ENCODE peak calls at places on chromosome 20, in four cellular contexts. One of them, this sample, is unnamed.

GRCh38 chr20:37223053-37223452 is 38.6 kb downstream of the GHRH start:
- DNase-seq in head of caudate nucleus: no peak
- DNase-seq in NCI-H1092: no peak
- DNase-seq in esophagus squamous epithelium: no peak
- DNase-seq in this sample: peak; percentile 95

GRCh38 chr20:36384022-36384619 is 78.0 kb downstream of the DLGAP4 start:
- DNase-seq in head of caudate nucleus: no peak
- DNase-seq in NCI-H1092: no peak
- DNase-seq in esophagus squamous epithelium: no peak
- DNase-seq in this sample: peak; percentile 9

GRCh38 chr20:10511507-10512231 is 76.6 kb downstream of the SLX4IP start:
- DNase-seq in NCI-H1092: no peak
- DNase-seq in esophagus squamous epithelium: peak; percentile 51
- DNase-seq in head of caudate nucleus: peak; percentile 45
- DNase-seq in this sample: peak; percentile 74

GRCh38 chr20:19990911-19991707 is 26.1 kb upstream of the NAA20 start:
- DNase-seq in esophagus squamous epithelium: no peak
- DNase-seq in NCI-H1092: no peak
- DNase-seq in head of caudate nucleus: no peak
- DNase-seq in this sample: no peak

GRCh38 chr20:43972692-43973091 is 58.0 kb downstream of the TOX2 start:
- DNase-seq in head of caudate nucleus: no peak
- DNase-seq in esophagus squamous epithelium: no peak
- DNase-seq in NCI-H1092: no peak
- DNase-seq in this sample: no peak

GRCh38 chr20:48983423-48984400 is 62.2 kb downstream of the ARFGEF2 start:
- DNase-seq in head of caudate nucleus: no peak
- DNase-seq in NCI-H1092: no peak
- DNase-seq in esophagus squamous epithelium: no peak
- DNase-seq in this sample: no peak

GRCh38 chr20:44643596-44644383 is 7.7 kb downstream of the ADA start:
- DNase-seq in esophagus squamous epithelium: no peak
- DNase-seq in head of caudate nucleus: no peak
- DNase-seq in NCI-H1092: no peak
- DNase-seq in this sample: no peak

GRCh38 chr20:58325914-58326313 is 16.4 kb downstream of the RAB22A start:
- DNase-seq in NCI-H1092: no peak
- DNase-seq in esophagus squamous epithelium: no peak
- DNase-seq in head of caudate nucleus: no peak
- DNase-seq in this sample: no peak

GRCh38 chr20:38458314-38458713 is 14.3 kb upstream of the RALGAPB start:
- DNase-seq in NCI-H1092: no peak
- DNase-seq in esophagus squamous epithelium: no peak
- DNase-seq in head of caudate nucleus: no peak
- DNase-seq in this sample: no peak

GRCh38 chr20:14401479-14402138 is 64.2 kb upstream of the FLRT3 start:
- DNase-seq in NCI-H1092: peak; percentile 43
- DNase-seq in esophagus squamous epithelium: no peak
- DNase-seq in head of caudate nucleus: no peak
- DNase-seq in this sample: no peak

GRCh38 chr20:62606551-62607201 is 35.6 kb upstream of the SLCO4A1 start:
- DNase-seq in head of caudate nucleus: no peak
- DNase-seq in esophagus squamous epithelium: no peak
- DNase-seq in NCI-H1092: peak; percentile 89
- DNase-seq in this sample: no peak

GRCh38 chr20:36506253-36506652 is 35.1 kb upstream of the MYL9 start:
- DNase-seq in NCI-H1092: no peak
- DNase-seq in head of caudate nucleus: no peak
- DNase-seq in esophagus squamous epithelium: no peak
- DNase-seq in this sample: no peak

GRCh38 chr20:64254571-64255360 is 782 bp upstream of the PCMTD2 start:
- DNase-seq in NCI-H1092: no peak
- DNase-seq in esophagus squamous epithelium: no peak
- DNase-seq in head of caudate nucleus: no peak
- DNase-seq in this sample: no peak

GRCh38 chr20:2865630-2866029 is 7.7 kb upstream of the PTPRA start:
- DNase-seq in NCI-H1092: no peak
- DNase-seq in head of caudate nucleus: no peak
- DNase-seq in esophagus squamous epithelium: no peak
- DNase-seq in this sample: no peak

GRCh38 chr20:56429496-56429895 is 17.4 kb downstream of the CASS4 start:
- DNase-seq in head of caudate nucleus: no peak
- DNase-seq in NCI-H1092: no peak
- DNase-seq in esophagus squamous epithelium: no peak
- DNase-seq in this sample: no peak

GRCh38 chr20:61929561-61929960 is 136.1 kb downstream of the TAF4 start:
- DNase-seq in esophagus squamous epithelium: no peak
- DNase-seq in NCI-H1092: no peak
- DNase-seq in head of caudate nucleus: no peak
- DNase-seq in this sample: no peak

GRCh38 chr20:1673424-1673823 is 15.8 kb upstream of the SIRPG start:
- DNase-seq in esophagus squamous epithelium: no peak
- DNase-seq in NCI-H1092: no peak
- DNase-seq in head of caudate nucleus: no peak
- DNase-seq in this sample: no peak

GRCh38 chr20:46084805-46085792 is 4.7 kb downstream of the NCOA5 start:
- DNase-seq in head of caudate nucleus: no peak
- DNase-seq in NCI-H1092: no peak
- DNase-seq in esophagus squamous epithelium: no peak
- DNase-seq in this sample: no peak

GRCh38 chr20:62027116-62027515 is 38.6 kb downstream of the TAF4 start:
- DNase-seq in head of caudate nucleus: no peak
- DNase-seq in esophagus squamous epithelium: no peak
- DNase-seq in NCI-H1092: no peak
- DNase-seq in this sample: no peak

GRCh38 chr20:56778765-56779195 is 149.7 kb downstream of the TFAP2C start:
- DNase-seq in esophagus squamous epithelium: no peak
- DNase-seq in NCI-H1092: no peak
- DNase-seq in head of caudate nucleus: no peak
- DNase-seq in this sample: no peak

GRCh38 chr20:7196481-7196880 is 429.0 kb downstream of the BMP2 start:
- DNase-seq in esophagus squamous epithelium: no peak
- DNase-seq in head of caudate nucleus: no peak
- DNase-seq in NCI-H1092: no peak
- DNase-seq in this sample: no peak

GRCh38 chr20:62584671-62585512 is 57.4 kb upstream of the SLCO4A1 start:
- DNase-seq in NCI-H1092: no peak
- DNase-seq in esophagus squamous epithelium: no peak
- DNase-seq in head of caudate nucleus: no peak
- DNase-seq in this sample: no peak

GRCh38 chr20:10763117-10763516 is 89.3 kb upstream of the JAG1 start:
- DNase-seq in head of caudate nucleus: no peak
- DNase-seq in NCI-H1092: no peak
- DNase-seq in esophagus squamous epithelium: no peak
- DNase-seq in this sample: no peak

GRCh38 chr20:59006167-59006863 is 739 bp downstream of the CTSZ start:
- DNase-seq in NCI-H1092: no peak
- DNase-seq in esophagus squamous epithelium: no peak
- DNase-seq in head of caudate nucleus: no peak
- DNase-seq in this sample: no peak

GRCh38 chr20:20546402-20546801 is 166.0 kb downstream of the RALGAPA2 start:
- DNase-seq in head of caudate nucleus: no peak
- DNase-seq in NCI-H1092: peak; percentile 47
- DNase-seq in esophagus squamous epithelium: no peak
- DNase-seq in this sample: no peak

GRCh38 chr20:53547664-53548239 is 45.9 kb downstream of the ZNF217 start:
- DNase-seq in NCI-H1092: peak; percentile 28
- DNase-seq in head of caudate nucleus: peak; percentile 16
- DNase-seq in esophagus squamous epithelium: no peak
- DNase-seq in this sample: no peak

GRCh38 chr20:63635431-63636141 is 8.7 kb upstream of the GMEB2 start:
- DNase-seq in esophagus squamous epithelium: no peak
- DNase-seq in head of caudate nucleus: no peak
- DNase-seq in NCI-H1092: no peak
- DNase-seq in this sample: no peak

GRCh38 chr20:10228330-10228729 is 9.7 kb downstream of the SNAP25 start:
- DNase-seq in head of caudate nucleus: no peak
- DNase-seq in esophagus squamous epithelium: no peak
- DNase-seq in NCI-H1092: no peak
- DNase-seq in this sample: no peak

GRCh38 chr20:2693286-2693995 is 861 bp downstream of the EBF4 start:
- DNase-seq in NCI-H1092: peak; percentile 5
- DNase-seq in head of caudate nucleus: peak; percentile 32
- DNase-seq in esophagus squamous epithelium: no peak
- DNase-seq in this sample: no peak

GRCh38 chr20:10551732-10552724 is 116.9 kb downstream of the SLX4IP start:
- DNase-seq in head of caudate nucleus: peak; percentile 48
- DNase-seq in NCI-H1092: no peak
- DNase-seq in esophagus squamous epithelium: no peak
- DNase-seq in this sample: peak; percentile 6

GRCh38 chr20:43994486-43995100 is 79.9 kb downstream of the TOX2 start:
- DNase-seq in esophagus squamous epithelium: no peak
- DNase-seq in NCI-H1092: no peak
- DNase-seq in head of caudate nucleus: no peak
- DNase-seq in this sample: no peak

GRCh38 chr20:57425150-57426013 is 34.2 kb downstream of the RBM38 start:
- DNase-seq in head of caudate nucleus: no peak
- DNase-seq in NCI-H1092: no peak
- DNase-seq in esophagus squamous epithelium: no peak
- DNase-seq in this sample: peak; percentile 35

GRCh38 chr20:44501448-44501847 is 20.4 kb downstream of the SERINC3 start:
- DNase-seq in NCI-H1092: no peak
- DNase-seq in head of caudate nucleus: peak; percentile 25
- DNase-seq in esophagus squamous epithelium: no peak
- DNase-seq in this sample: no peak

GRCh38 chr20:8829232-8829631 is 239.7 kb upstream of the PLCB4 start:
- DNase-seq in esophagus squamous epithelium: no peak
- DNase-seq in head of caudate nucleus: no peak
- DNase-seq in NCI-H1092: no peak
- DNase-seq in this sample: no peak

This sample was measured in SIG-M5.